ENCODE peak calls at places on chromosomes 3 and 15, in ten cellular contexts. One of them, this sample, is unnamed.

GRCh38 chr3:157142315-157142714 is 17.6 kb downstream of the CCNL1 start:
- DNase-seq in IMR-90: no peak
- DNase-seq in endothelial cell: no peak
- DNase-seq in progenitor cell of endocrine pancreas: no peak
- DNase-seq in stomach: no peak
- DNase-seq in heart left ventricle: no peak
- DNase-seq in mesothelial cell of epicardium: no peak
- DNase-seq in LNCaP clone FGC: no peak
- DNase-seq in tibial nerve: no peak
- DNase-seq in body of pancreas: no peak
- DNase-seq in this sample: no peak

GRCh38 chr3:38644662-38645053 is 4.8 kb downstream of the SCN5A start:
- DNase-seq in IMR-90: no peak
- DNase-seq in endothelial cell: no peak
- DNase-seq in progenitor cell of endocrine pancreas: no peak
- DNase-seq in stomach: no peak
- DNase-seq in heart left ventricle: peak; percentile 59
- DNase-seq in mesothelial cell of epicardium: no peak
- DNase-seq in LNCaP clone FGC: no peak
- DNase-seq in tibial nerve: no peak
- DNase-seq in body of pancreas: no peak
- DNase-seq in this sample: no peak

GRCh38 chr15:76147906-76148553 is 88.2 kb downstream of the TMEM266 start:
- DNase-seq in IMR-90: peak; percentile 29
- DNase-seq in endothelial cell: peak; percentile 80
- DNase-seq in progenitor cell of endocrine pancreas: peak; percentile 74
- DNase-seq in stomach: peak; percentile 68
- DNase-seq in heart left ventricle: peak; percentile 45
- DNase-seq in mesothelial cell of epicardium: peak; percentile 66
- DNase-seq in LNCaP clone FGC: no peak
- DNase-seq in tibial nerve: peak; percentile 39
- DNase-seq in body of pancreas: peak; percentile 54
- DNase-seq in this sample: peak; percentile 66

GRCh38 chr15:70633394-70633793 is 130.0 kb downstream of the UACA start:
- DNase-seq in IMR-90: no peak
- DNase-seq in endothelial cell: no peak
- DNase-seq in progenitor cell of endocrine pancreas: no peak
- DNase-seq in stomach: no peak
- DNase-seq in heart left ventricle: no peak
- DNase-seq in mesothelial cell of epicardium: no peak
- DNase-seq in LNCaP clone FGC: peak; percentile 8
- DNase-seq in tibial nerve: no peak
- DNase-seq in body of pancreas: no peak
- DNase-seq in this sample: no peak

GRCh38 chr3:164230385-164231094 is 847.8 kb downstream of the SI start:
- DNase-seq in IMR-90: no peak
- DNase-seq in endothelial cell: no peak
- DNase-seq in progenitor cell of endocrine pancreas: no peak
- DNase-seq in stomach: no peak
- DNase-seq in heart left ventricle: no peak
- DNase-seq in mesothelial cell of epicardium: no peak
- DNase-seq in LNCaP clone FGC: no peak
- DNase-seq in tibial nerve: no peak
- DNase-seq in body of pancreas: no peak
- DNase-seq in this sample: no peak

GRCh38 chr3:190321789-190322603 is at the start of gene CLDN1:
- DNase-seq in IMR-90: peak; percentile 69
- DNase-seq in endothelial cell: peak; percentile 94
- DNase-seq in progenitor cell of endocrine pancreas: peak; percentile 86
- DNase-seq in stomach: peak; percentile 85
- DNase-seq in heart left ventricle: peak; percentile 79
- DNase-seq in mesothelial cell of epicardium: peak; percentile 82
- DNase-seq in LNCaP clone FGC: no peak
- DNase-seq in tibial nerve: peak; percentile 71
- DNase-seq in body of pancreas: peak; percentile 88
- DNase-seq in this sample: peak; percentile 81

GRCh38 chr3:79564192-79564591 is 203.6 kb downstream of the ROBO1 start:
- DNase-seq in IMR-90: no peak
- DNase-seq in endothelial cell: no peak
- DNase-seq in progenitor cell of endocrine pancreas: no peak
- DNase-seq in stomach: no peak
- DNase-seq in heart left ventricle: no peak
- DNase-seq in mesothelial cell of epicardium: no peak
- DNase-seq in LNCaP clone FGC: no peak
- DNase-seq in tibial nerve: no peak
- DNase-seq in body of pancreas: no peak
- DNase-seq in this sample: no peak

GRCh38 chr3:141845407-141846049 is 30.9 kb upstream of the ATP1B3 start:
- DNase-seq in IMR-90: no peak
- DNase-seq in endothelial cell: peak; percentile 25
- DNase-seq in progenitor cell of endocrine pancreas: no peak
- DNase-seq in stomach: no peak
- DNase-seq in heart left ventricle: no peak
- DNase-seq in mesothelial cell of epicardium: no peak
- DNase-seq in LNCaP clone FGC: no peak
- DNase-seq in tibial nerve: no peak
- DNase-seq in body of pancreas: no peak
- DNase-seq in this sample: no peak

GRCh38 chr3:57967590-57967989 is 40.6 kb upstream of the FLNB start:
- DNase-seq in IMR-90: no peak
- DNase-seq in endothelial cell: no peak
- DNase-seq in progenitor cell of endocrine pancreas: no peak
- DNase-seq in stomach: no peak
- DNase-seq in heart left ventricle: no peak
- DNase-seq in mesothelial cell of epicardium: no peak
- DNase-seq in LNCaP clone FGC: no peak
- DNase-seq in tibial nerve: no peak
- DNase-seq in body of pancreas: no peak
- DNase-seq in this sample: no peak

GRCh38 chr3:58507356-58508062 is 15.6 kb downstream of the KCTD6 start:
- DNase-seq in IMR-90: no peak
- DNase-seq in endothelial cell: no peak
- DNase-seq in progenitor cell of endocrine pancreas: no peak
- DNase-seq in stomach: no peak
- DNase-seq in heart left ventricle: no peak
- DNase-seq in mesothelial cell of epicardium: no peak
- DNase-seq in LNCaP clone FGC: no peak
- DNase-seq in tibial nerve: no peak
- DNase-seq in body of pancreas: no peak
- DNase-seq in this sample: no peak

GRCh38 chr3:29649815-29650547 is 369.1 kb downstream of the RBMS3 start:
- DNase-seq in IMR-90: peak; percentile 75
- DNase-seq in endothelial cell: no peak
- DNase-seq in progenitor cell of endocrine pancreas: no peak
- DNase-seq in stomach: no peak
- DNase-seq in heart left ventricle: no peak
- DNase-seq in mesothelial cell of epicardium: no peak
- DNase-seq in LNCaP clone FGC: no peak
- DNase-seq in tibial nerve: no peak
- DNase-seq in body of pancreas: peak; percentile 15
- DNase-seq in this sample: no peak

GRCh38 chr3:61701019-61701418 is 139.6 kb downstream of the PTPRG start:
- DNase-seq in IMR-90: no peak
- DNase-seq in endothelial cell: no peak
- DNase-seq in progenitor cell of endocrine pancreas: no peak
- DNase-seq in stomach: no peak
- DNase-seq in heart left ventricle: no peak
- DNase-seq in mesothelial cell of epicardium: no peak
- DNase-seq in LNCaP clone FGC: no peak
- DNase-seq in tibial nerve: no peak
- DNase-seq in body of pancreas: no peak
- DNase-seq in this sample: no peak

GRCh38 chr3:78765671-78766485 is 1001.9 kb downstream of the ROBO1 start:
- DNase-seq in IMR-90: no peak
- DNase-seq in endothelial cell: no peak
- DNase-seq in progenitor cell of endocrine pancreas: no peak
- DNase-seq in stomach: no peak
- DNase-seq in heart left ventricle: no peak
- DNase-seq in mesothelial cell of epicardium: no peak
- DNase-seq in LNCaP clone FGC: peak; percentile 97
- DNase-seq in tibial nerve: no peak
- DNase-seq in body of pancreas: no peak
- DNase-seq in this sample: no peak

DNA sequence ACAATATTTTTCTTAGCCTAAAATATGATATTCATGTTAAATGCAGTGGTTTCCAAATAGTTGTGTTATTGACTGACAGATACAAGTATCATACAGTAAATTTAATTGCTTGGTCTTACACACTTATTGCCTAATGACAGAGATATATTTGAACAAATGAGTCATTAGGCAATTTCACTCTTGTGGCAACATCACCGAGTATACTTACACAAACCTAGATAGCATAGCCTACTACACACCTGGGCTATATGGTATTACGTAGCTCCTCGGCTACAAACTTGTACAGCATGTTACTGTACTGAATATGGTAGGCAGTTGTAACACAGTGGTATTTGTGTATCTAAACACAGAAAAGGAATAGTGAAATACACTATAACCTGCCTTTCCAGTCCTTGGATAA is 50.3 kb downstream of the SERPINI1 start:
- DNase-seq in IMR-90: no peak
- DNase-seq in endothelial cell: no peak
- DNase-seq in progenitor cell of endocrine pancreas: no peak
- DNase-seq in stomach: no peak
- DNase-seq in heart left ventricle: no peak
- DNase-seq in mesothelial cell of epicardium: no peak
- DNase-seq in LNCaP clone FGC: no peak
- DNase-seq in tibial nerve: no peak
- DNase-seq in body of pancreas: no peak
- DNase-seq in this sample: no peak
- TF ChIP-seq CTCF in IMR-90: no peak
- TF ChIP-seq CTCF in endothelial cell: no peak
- TF ChIP-seq CTCF in progenitor cell of endocrine pancreas: no peak
- TF ChIP-seq CTCF in stomach: no peak
- TF ChIP-seq CTCF in heart left ventricle: no peak
- TF ChIP-seq CTCF in mesothelial cell of epicardium: no peak
- TF ChIP-seq CTCF in LNCaP clone FGC: no peak
- TF ChIP-seq CTCF in tibial nerve: no peak
- TF ChIP-seq CTCF in body of pancreas: no peak
- TF ChIP-seq CTCF in this sample: no peak

GRCh38 chr15:91268510-91268909 is 168.5 kb downstream of the SV2B start:
- DNase-seq in IMR-90: no peak
- DNase-seq in endothelial cell: peak; percentile 17
- DNase-seq in progenitor cell of endocrine pancreas: no peak
- DNase-seq in stomach: no peak
- DNase-seq in heart left ventricle: no peak
- DNase-seq in mesothelial cell of epicardium: no peak
- DNase-seq in LNCaP clone FGC: no peak
- DNase-seq in tibial nerve: no peak
- DNase-seq in body of pancreas: no peak
- DNase-seq in this sample: no peak
- TF ChIP-seq CTCF in IMR-90: peak; percentile 19
- TF ChIP-seq CTCF in endothelial cell: peak; percentile 33
- TF ChIP-seq CTCF in progenitor cell of endocrine pancreas: peak; percentile 38
- TF ChIP-seq CTCF in stomach: no peak
- TF ChIP-seq CTCF in heart left ventricle: no peak
- TF ChIP-seq CTCF in mesothelial cell of epicardium: no peak
- TF ChIP-seq CTCF in LNCaP clone FGC: peak; percentile 12
- TF ChIP-seq CTCF in tibial nerve: no peak
- TF ChIP-seq CTCF in body of pancreas: no peak
- TF ChIP-seq CTCF in this sample: peak; percentile 49

DNA sequence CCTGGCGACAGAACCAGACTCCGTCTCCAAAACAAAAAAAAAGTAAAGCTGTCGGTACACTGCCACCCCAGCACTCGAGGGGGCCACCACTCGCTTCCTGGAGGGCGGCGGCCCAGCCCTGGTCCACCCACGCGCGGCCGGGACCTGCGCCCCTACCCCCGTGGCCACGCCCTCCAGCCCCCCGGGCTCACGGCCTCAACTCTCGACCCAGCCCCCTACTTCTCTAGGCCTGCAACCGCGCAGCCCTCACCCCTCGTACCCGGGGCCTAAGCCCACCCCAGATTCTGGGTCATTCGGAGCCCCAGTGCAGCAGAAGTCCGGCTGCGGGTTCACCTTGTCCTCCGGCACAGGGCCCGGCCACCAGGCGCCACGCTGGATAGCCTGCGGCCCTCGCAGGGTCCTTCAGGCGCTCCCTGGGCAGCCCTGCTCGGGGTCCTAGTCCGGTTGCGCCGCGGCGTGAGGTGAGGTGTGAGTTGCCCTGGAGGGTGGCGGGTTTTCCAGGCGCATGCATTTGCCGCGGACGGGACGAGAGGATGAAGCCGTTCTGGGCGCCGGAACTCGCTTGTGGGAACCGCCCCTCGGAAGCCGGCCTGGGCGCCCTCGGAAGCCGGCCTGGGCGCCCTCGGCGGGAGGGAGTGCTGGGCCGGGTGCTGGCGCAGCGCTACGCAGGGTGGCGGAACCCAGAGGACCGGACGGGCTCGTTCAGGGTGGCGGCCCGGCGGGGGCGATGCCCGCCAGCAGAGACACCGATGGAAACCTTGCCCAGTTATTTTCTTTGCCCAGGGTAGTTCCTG is 32.2 kb downstream of the SPINK8 start:
- DNase-seq in IMR-90: peak; percentile 84
- DNase-seq in endothelial cell: peak; percentile 93
- DNase-seq in progenitor cell of endocrine pancreas: peak; percentile 90
- DNase-seq in stomach: peak; percentile 92
- DNase-seq in heart left ventricle: peak; percentile 93
- DNase-seq in mesothelial cell of epicardium: peak; percentile 72
- DNase-seq in LNCaP clone FGC: peak; percentile 81
- DNase-seq in tibial nerve: peak; percentile 83
- DNase-seq in body of pancreas: peak; percentile 93
- DNase-seq in this sample: peak; percentile 94
- TF ChIP-seq CTCF in IMR-90: no peak
- TF ChIP-seq CTCF in endothelial cell: no peak
- TF ChIP-seq CTCF in progenitor cell of endocrine pancreas: no peak
- TF ChIP-seq CTCF in stomach: no peak
- TF ChIP-seq CTCF in heart left ventricle: no peak
- TF ChIP-seq CTCF in mesothelial cell of epicardium: no peak
- TF ChIP-seq CTCF in LNCaP clone FGC: no peak
- TF ChIP-seq CTCF in tibial nerve: no peak
- TF ChIP-seq CTCF in body of pancreas: no peak
- TF ChIP-seq CTCF in this sample: no peak

GRCh38 chr3:186002884-186003472 is 65.2 kb upstream of the TRA2B start:
- DNase-seq in IMR-90: peak; percentile 48
- DNase-seq in endothelial cell: no peak
- DNase-seq in progenitor cell of endocrine pancreas: no peak
- DNase-seq in stomach: no peak
- DNase-seq in heart left ventricle: no peak
- DNase-seq in mesothelial cell of epicardium: no peak
- DNase-seq in LNCaP clone FGC: no peak
- DNase-seq in tibial nerve: no peak
- DNase-seq in body of pancreas: peak; percentile 15
- DNase-seq in this sample: no peak
- TF ChIP-seq CTCF in IMR-90: peak; percentile 36
- TF ChIP-seq CTCF in endothelial cell: no peak
- TF ChIP-seq CTCF in progenitor cell of endocrine pancreas: peak; percentile 37
- TF ChIP-seq CTCF in stomach: peak; percentile 11
- TF ChIP-seq CTCF in heart left ventricle: no peak
- TF ChIP-seq CTCF in mesothelial cell of epicardium: no peak
- TF ChIP-seq CTCF in LNCaP clone FGC: peak; percentile 23
- TF ChIP-seq CTCF in tibial nerve: no peak
- TF ChIP-seq CTCF in body of pancreas: peak; percentile 17
- TF ChIP-seq CTCF in this sample: peak; percentile 37

This sample was measured in neural crest cell.